ENCODE peak calls at places on chromosome X, in four cellular contexts. C is PC-3, F is NCI-H1105, X is GOT3. Y is an unnamed sample.

GRCh38 chrX:43165343-43165920 is 387.5 kb upstream of the PPP1R2C start:
- DNase-seq in C (no peak), F (no peak), X (no peak), Y (no peak)

GRCh38 chrX:134990475-134991473 is at the start of gene SMIM10:
- DNase-seq in C (no peak), F (no peak), X (no peak), Y (peak)

GRCh38 chrX:107729558-107730297 is 45.9 kb downstream of the TSC22D3 start:
- DNase-seq in C (peak), F (no peak), X (no peak), Y (no peak)

GRCh38 chrX:153464116-153464515 is 6.3 kb downstream of the HAUS7 start:
- DNase-seq in C (no peak), F (no peak), X (no peak), Y (no peak)

GRCh38 chrX:123361371-123361770 is 177.3 kb downstream of the GRIA3 start:
- DNase-seq in C (peak), F (no peak), X (no peak), Y (no peak)

GRCh38 chrX:120549483-120550452 is 11.0 kb downstream of the CUL4B start:
- DNase-seq in C (peak), F (no peak), X (no peak), Y (peak)

GRCh38 chrX:40094041-40094899 is 3.5 kb downstream of the BCOR start:
- DNase-seq in C (peak), F (no peak), X (no peak), Y (no peak)

GRCh38 chrX:52608961-52609360 is 45.7 kb downstream of the SSX7 start:
- DNase-seq in C (no peak), F (no peak), X (no peak), Y (no peak)